ENCODE peak calls at places on chromosomes 4 and X, in six cellular contexts. R is AG08396; D is HTR-8/SVneo; H is nucleus accumbens; K is activated T-cell treated with anti-CD3 and anti-CD28 coated beads, Interleukin-2, amount 50 U/mL, for 4 hours; O is GM06990. J is an unnamed sample.

GRCh38 chr4:150960818-150961217 is 54.3 kb downstream of the LRBA start:
- DNase-seq in R (peak; percentile 53), D (peak; percentile 32), H (no peak), K (no peak), O (peak; percentile 21), J (no peak)

GRCh38 chr4:108885211-108885610 is 122.4 kb upstream of the ETNPPL start:
- DNase-seq in R (no peak), D (no peak), H (no peak), K (no peak), O (no peak), J (no peak)

GRCh38 chr4:10816571-10816970 is 132.0 kb upstream of the CLNK start:
- DNase-seq in R (no peak), D (no peak), H (no peak), K (no peak), O (no peak), J (no peak)

GRCh38 chrX:140817943-140818342 is 108.4 kb downstream of the LINC00632 start:
- DNase-seq in R (peak; percentile 4), D (no peak), H (no peak), K (no peak), O (no peak), J (no peak)

GRCh38 chr4:184420881-184421416 is 53.4 kb downstream of the IRF2 start:
- DNase-seq in R (no peak), D (no peak), H (no peak), K (no peak), O (peak; percentile 69), J (no peak)

GRCh38 chr4:85548841-85549240 is 73.9 kb downstream of the ARHGAP24 start:
- DNase-seq in R (no peak), D (no peak), H (no peak), K (no peak), O (no peak), J (no peak)

GRCh38 chr4:100306018-100306417 is 115.8 kb upstream of the DDIT4L start:
- DNase-seq in R (no peak), D (no peak), H (no peak), K (no peak), O (no peak), J (no peak)

GRCh38 chr4:56289934-56290333 is 97.4 kb downstream of the AASDH start:
- DNase-seq in R (no peak), D (no peak), H (no peak), K (no peak), O (no peak), J (no peak)

GRCh38 chr4:153342751-153343552 is 1.5 kb upstream of the MND1 start:
- DNase-seq in R (no peak), D (no peak), H (no peak), K (no peak), O (no peak), J (no peak)

GRCh38 chr4:20253799-20254409 is 2.2 kb downstream of the SLIT2 start:
- DNase-seq in R (peak; percentile 53), D (no peak), H (no peak), K (no peak), O (peak; percentile 9), J (no peak)

GRCh38 chr4:16609170-16609758 is 289.2 kb downstream of the LDB2 start:
- DNase-seq in R (no peak), D (no peak), H (no peak), K (no peak), O (no peak), J (no peak)

GRCh38 chrX:68433981-68434299 is 645 bp upstream of the OPHN1 start:
- DNase-seq in R (no peak), D (no peak), H (no peak), K (no peak), O (no peak), J (no peak)

GRCh38 chr4:122744229-122744628 is 11.7 kb downstream of the BBS12 start:
- DNase-seq in R (peak; percentile 10), D (no peak), H (no peak), K (no peak), O (no peak), J (no peak)

GRCh38 chr4:151644625-151645024 is 116.2 kb downstream of the GATB start:
- DNase-seq in R (no peak), D (peak; percentile 31), H (no peak), K (no peak), O (no peak), J (no peak)

GRCh38 chr4:150242820-150243458 is 164.7 kb downstream of the DCLK2 start:
- DNase-seq in R (peak; percentile 67), D (peak; percentile 59), H (peak; percentile 33), K (no peak), O (no peak), J (no peak)

GRCh38 chr4:72887152-72887551 is 182.4 kb downstream of the COX18 start:
- DNase-seq in R (no peak), D (no peak), H (no peak), K (no peak), O (no peak), J (no peak)

GRCh38 chrX:56804867-56805266 is 75.8 kb downstream of the NBDY start:
- DNase-seq in R (no peak), D (no peak), H (no peak), K (no peak), O (no peak), J (no peak)

GRCh38 chr4:158130204-158130603 is 42.6 kb downstream of the GASK1B start:
- DNase-seq in R (no peak), D (no peak), H (no peak), K (no peak), O (no peak), J (no peak)

GRCh38 chrX:39309721-39310152 is 508.5 kb downstream of the MID1IP1 start:
- DNase-seq in R (no peak), D (peak; percentile 1), H (no peak), K (peak; percentile 43), O (no peak), J (no peak)

GRCh38 chr4:95921470-95921869 is 81.6 kb downstream of the PDHA2 start:
- DNase-seq in R (no peak), D (no peak), H (no peak), K (no peak), O (no peak), J (no peak)